ENCODE peak calls at places on chromosomes 13 and 19, in five cellular contexts. L is IMR-90, X is NCI-H2081, N is fibroblast of pulmonary artery, G is GM12864. K is an unnamed sample.

GRCh38 chr19:14476663-14477401 is 1.7 kb upstream of the PTGER1 start:
- DNase-seq in G (no peak), N (peak; percentile 79), X (no peak), L (peak; percentile 88), K (peak; percentile 46)

GRCh38 chr19:55419089-55419488 is 11.5 kb upstream of the UBE2S start:
- DNase-seq in L (no peak), N (no peak), X (no peak), G (no peak), K (no peak)

GRCh38 chr13:43331676-43332075 is 308.3 kb downstream of the DNAJC15 start:
- DNase-seq in G (no peak), N (peak; percentile 52), L (peak; percentile 10), X (no peak), K (no peak)

GRCh38 chr19:56348289-56348877 is 33.7 kb upstream of the ZSCAN5A start:
- DNase-seq in G (no peak), X (no peak), N (peak; percentile 21), L (no peak), K (no peak)

GRCh38 chr13:97141564-97142005 is 80.5 kb upstream of the MBNL2 start:
- DNase-seq in L (peak; percentile 94), G (no peak), N (peak; percentile 87), X (no peak), K (no peak)

GRCh38 chr13:99425485-99426341 is 75.6 kb upstream of the TM9SF2 start:
- DNase-seq in X (no peak), G (peak; percentile 87), L (no peak), N (no peak), K (peak; percentile 58)

GRCh38 chr19:35352448-35353304 is 5.0 kb downstream of the FFAR1 start:
- DNase-seq in N (peak; percentile 78), G (no peak), X (peak; percentile 67), L (peak; percentile 64), K (peak; percentile 63)

GRCh38 chr13:51761638-51762350 is 42.2 kb downstream of the DHRS12 start:
- DNase-seq in N (no peak), X (no peak), L (peak; percentile 59), G (no peak), K (peak; percentile 57)

GRCh38 chr13:39039033-39039432 is 777 bp downstream of the NHLRC3 start:
- DNase-seq in X (no peak), G (no peak), L (no peak), N (no peak), K (no peak)

GRCh38 chr13:112859817-112860190 is 109.2 kb upstream of the MCF2L start:
- DNase-seq in L (peak; percentile 82), X (no peak), N (peak; percentile 60), G (peak; percentile 5), K (peak; percentile 37)

GRCh38 chr19:21698215-21698614 is 69.2 kb downstream of the ZNF100 start:
- DNase-seq in G (no peak), X (no peak), L (peak; percentile 1), N (peak; percentile 29), K (no peak)

GRCh38 chr13:50400035-50400726 is 384.9 kb downstream of the KCNRG start:
- DNase-seq in L (peak; percentile 15), N (peak; percentile 50), G (no peak), X (no peak), K (peak; percentile 64)

GRCh38 chr19:56167064-56167578 is 8.7 kb upstream of the GALP start:
- DNase-seq in N (peak; percentile 34), X (no peak), G (no peak), L (no peak), K (no peak)

GRCh38 chr13:44471686-44472085 is 98.1 kb downstream of the SERP2 start:
- DNase-seq in N (peak; percentile 45), X (no peak), L (peak; percentile 58), G (no peak), K (no peak)

GRCh38 chr13:19769854-19770253 is 12.9 kb downstream of the PSPC1 start:
- DNase-seq in X (no peak), G (no peak), L (peak; percentile 24), N (no peak), K (no peak)

GRCh38 chr13:21689097-21689496 is 18.2 kb downstream of the FGF9 start:
- DNase-seq in X (no peak), N (no peak), L (no peak), G (no peak), K (no peak)

GRCh38 chr13:110006304-110006703 is 219.9 kb upstream of the IRS2 start:
- DNase-seq in G (no peak), X (no peak), N (peak; percentile 63), L (peak; percentile 32), K (no peak)

GRCh38 chr19:14073232-14073924 is 792 bp downstream of the MISP3 start:
- DNase-seq in X (peak; percentile 61), L (peak; percentile 82), N (peak; percentile 82), G (no peak), K (peak; percentile 90)

GRCh38 chr13:21149568-21149967 is 26.8 kb downstream of the SKA3 start:
- DNase-seq in N (no peak), G (no peak), X (no peak), L (peak; percentile 38), K (no peak)

GRCh38 chr13:23794267-23795161 is 94.7 kb downstream of the MIPEP start:
- DNase-seq in L (peak; percentile 85), X (no peak), N (peak; percentile 56), G (no peak), K (no peak)

GRCh38 chr19:44738603-44739585 is 9.6 kb upstream of the BCL3 start:
- DNase-seq in X (no peak), L (no peak), G (no peak), N (no peak), K (no peak)

GRCh38 chr13:43433691-43434121 is 353.1 kb downstream of the ENOX1 start:
- DNase-seq in N (no peak), L (no peak), G (no peak), X (no peak), K (no peak)